ENCODE peak calls at places on chromosomes 13 and 19, in nine cellular contexts. I is lower lobe of right lung, X is germinal center, L is lower leg skin, B is AG08396, E is epithelial cell of proximal tubule, P is smooth muscle cell of the brain vasculature, M is WTC11, F is psoas muscle. S is an unnamed sample.

GRCh38 chr19:51799998-51800848 is 5.3 kb downstream of the FPR3 start:
- DNase-seq in F (no peak), B (no peak), L (no peak), I (no peak), M (no peak), E (no peak), P (no peak), X (no peak), S (peak; percentile 85)

GRCh38 chr13:44035400-44035799 is 155.7 kb downstream of the LACC1 start:
- DNase-seq in F (no peak), E (no peak), I (no peak), X (no peak), B (no peak), M (no peak), L (no peak), P (no peak), S (no peak)

GRCh38 chr19:45809643-45810159 is 5.4 kb downstream of the RSPH6A start:
- DNase-seq in E (peak; percentile 40), F (no peak), P (peak; percentile 40), M (no peak), B (no peak), L (no peak), X (no peak), I (no peak), S (no peak)

GRCh38 chr13:49494645-49495044 is 1.1 kb upstream of the PHF11 start:
- DNase-seq in L (no peak), M (no peak), B (no peak), E (no peak), P (no peak), F (no peak), I (no peak), X (no peak), S (no peak)

GRCh38 chr19:35347930-35348298 is 212 bp downstream of the FFAR1 start:
- DNase-seq in P (no peak), B (no peak), I (no peak), E (no peak), L (no peak), X (no peak), F (no peak), M (no peak), S (no peak)

GRCh38 chr19:2359992-2360875 is at the start of gene TMPRSS9:
- DNase-seq in F (no peak), E (no peak), X (no peak), B (no peak), I (no peak), L (no peak), P (no peak), M (no peak), S (no peak)

GRCh38 chr19:29266603-29267002 is 53.7 kb upstream of the UQCRFS1 start:
- DNase-seq in P (no peak), B (no peak), E (no peak), I (no peak), F (no peak), X (no peak), M (no peak), L (peak; percentile 37), S (no peak)

GRCh38 chr13:29905845-29906244 is 55.4 kb upstream of the UBL3 start:
- DNase-seq in E (no peak), X (no peak), P (no peak), M (no peak), L (peak; percentile 83), I (peak; percentile 56), B (no peak), F (no peak), S (peak; percentile 18)

GRCh38 chr13:113545931-113546516 is 38.5 kb upstream of the TFDP1 start:
- DNase-seq in X (no peak), E (no peak), L (peak; percentile 83), M (no peak), I (peak; percentile 46), B (no peak), F (no peak), P (no peak), S (no peak)

GRCh38 chr13:97342136-97342535 is 91.8 kb upstream of the RAP2A start:
- DNase-seq in L (no peak), P (no peak), I (no peak), X (no peak), M (no peak), B (no peak), F (no peak), E (no peak), S (no peak)

GRCh38 chr13:88107486-88108044 is 436.4 kb downstream of the SLITRK5 start:
- DNase-seq in P (no peak), F (no peak), I (no peak), X (no peak), B (no peak), M (no peak), E (no peak), L (no peak), S (no peak)

GRCh38 chr19:7287716-7288115 is 6.5 kb downstream of the INSR start:
- DNase-seq in I (no peak), X (no peak), L (no peak), P (no peak), F (no peak), M (no peak), B (no peak), E (peak; percentile 97), S (no peak)

GRCh38 chr13:40498461-40498860 is 168.0 kb downstream of the FOXO1 start:
- DNase-seq in X (no peak), B (no peak), E (no peak), M (no peak), I (no peak), L (no peak), P (no peak), F (no peak), S (no peak)

GRCh38 chr13:100392709-100393630 is 195.6 kb downstream of the GGACT start:
- DNase-seq in F (peak; percentile 75), M (no peak), X (no peak), E (peak; percentile 97), L (peak; percentile 93), B (peak; percentile 81), I (peak; percentile 55), P (peak; percentile 99), S (peak; percentile 94)

GRCh38 chr13:50387124-50387581 is 371.9 kb downstream of the KCNRG start:
- DNase-seq in I (peak; percentile 75), P (no peak), E (no peak), B (peak; percentile 52), F (peak; percentile 61), M (peak; percentile 66), L (no peak), X (peak; percentile 58), S (no peak)

GRCh38 chr19:10290439-10290875 is 705 bp downstream of the ICAM5 start:
- DNase-seq in L (no peak), B (peak; percentile 31), F (no peak), M (peak; percentile 59), P (no peak), E (no peak), X (peak; percentile 6), I (no peak), S (no peak)

GRCh38 chr13:95676100-95676774 is 702 bp upstream of the DNAJC3 start:
- DNase-seq in X (no peak), B (no peak), I (peak; percentile 64), F (no peak), E (peak; percentile 39), L (peak; percentile 85), P (no peak), M (no peak), S (peak; percentile 45)

GRCh38 chr13:111858571-111858970 is 208.4 kb upstream of the SOX1 start:
- DNase-seq in B (no peak), L (no peak), F (no peak), X (no peak), M (no peak), E (no peak), I (no peak), P (no peak), S (no peak)

GRCh38 chr13:88857256-88857655 is 1186.1 kb downstream of the SLITRK5 start:
- DNase-seq in B (no peak), E (no peak), F (no peak), M (no peak), I (no peak), P (no peak), X (no peak), L (no peak), S (no peak)

GRCh38 chr13:48112896-48113525 is 18.1 kb upstream of the MED4 start:
- DNase-seq in F (no peak), M (no peak), E (no peak), X (no peak), L (no peak), P (no peak), I (no peak), B (no peak), S (no peak)

GRCh38 chr19:2290441-2291184 is 8.6 kb upstream of the PEAK3 start:
- DNase-seq in P (no peak), E (no peak), M (peak; percentile 63), B (no peak), F (no peak), I (no peak), L (no peak), X (peak; percentile 36), S (no peak)

GRCh38 chr19:6800991-6801396 is 28.5 kb downstream of the VAV1 start:
- DNase-seq in E (peak; percentile 81), I (no peak), B (peak; percentile 25), M (no peak), L (no peak), F (no peak), X (peak; percentile 19), P (no peak), S (no peak)

GRCh38 chr19:46618670-46619231 is 6.1 kb downstream of the PTGIR start:
- DNase-seq in F (peak; percentile 13), I (no peak), B (no peak), P (no peak), M (no peak), L (no peak), E (no peak), X (peak; percentile 58), S (no peak)

GRCh38 chr19:48683349-48683748 is 10.5 kb upstream of the NTN5 start:
- DNase-seq in I (peak; percentile 73), B (peak; percentile 34), X (no peak), M (no peak), E (no peak), L (no peak), P (no peak), F (peak; percentile 44), S (peak; percentile 76)

GRCh38 chr13:45168555-45168930 is 32.3 kb downstream of the KCTD4 start:
- DNase-seq in X (no peak), F (no peak), B (no peak), E (no peak), I (no peak), M (no peak), P (no peak), L (no peak), S (no peak)

GRCh38 chr19:35017507-35017906 is 12.8 kb upstream of the SCN1B start:
- DNase-seq in B (no peak), X (no peak), E (no peak), F (no peak), M (no peak), I (no peak), L (no peak), P (no peak), S (no peak)

GRCh38 chr13:92224825-92225224 is 826.4 kb downstream of the GPC5 start:
- DNase-seq in F (no peak), B (no peak), P (no peak), I (no peak), L (no peak), X (no peak), M (no peak), E (no peak), S (no peak)

GRCh38 chr19:21314676-21315075 is 14.5 kb downstream of the ZNF708 start:
- DNase-seq in M (no peak), X (no peak), I (no peak), P (no peak), L (no peak), F (no peak), B (no peak), E (no peak), S (no peak)